ENCODE peak calls at places on chromosomes 5 and 9, in eight cellular contexts. One of them, this sample, is unnamed.

GRCh38 chr9:77598510-77598909 is 49.6 kb downstream of the GNA14 start:
- DNase-seq in HT1080: no peak
- DNase-seq in Right ventricle myocardium inferior: no peak
- DNase-seq in NCI-H1092 treated with DMSO at 0.1 percent for 48 hours: peak; percentile 90
- DNase-seq in activated CD4-positive, alpha-beta T cell treated with anti-CD3 and anti-CD28 coated beads, Interleukin-2, amount 50 U/mL, for 1 hour: no peak
- DNase-seq in stimulated activated CD4-positive, alpha-beta T cell treated with anti-CD3 and anti-CD28 coated beads, Interleukin-2, amount 100 ng/mL, for 48 hours: no peak
- DNase-seq in hepatic stellate cell: no peak
- DNase-seq in spleen: no peak
- DNase-seq in this sample: no peak

GRCh38 chr9:110900451-110900850 is 137.8 kb downstream of the LPAR1 start:
- DNase-seq in HT1080: no peak
- DNase-seq in Right ventricle myocardium inferior: no peak
- DNase-seq in NCI-H1092 treated with DMSO at 0.1 percent for 48 hours: no peak
- DNase-seq in activated CD4-positive, alpha-beta T cell treated with anti-CD3 and anti-CD28 coated beads, Interleukin-2, amount 50 U/mL, for 1 hour: no peak
- DNase-seq in stimulated activated CD4-positive, alpha-beta T cell treated with anti-CD3 and anti-CD28 coated beads, Interleukin-2, amount 100 ng/mL, for 48 hours: no peak
- DNase-seq in hepatic stellate cell: no peak
- DNase-seq in spleen: no peak
- DNase-seq in this sample: no peak

GRCh38 chr5:159877894-159878448 is 38.3 kb upstream of the ADRA1B start:
- DNase-seq in HT1080: no peak
- DNase-seq in Right ventricle myocardium inferior: peak; percentile 66
- DNase-seq in NCI-H1092 treated with DMSO at 0.1 percent for 48 hours: no peak
- DNase-seq in activated CD4-positive, alpha-beta T cell treated with anti-CD3 and anti-CD28 coated beads, Interleukin-2, amount 50 U/mL, for 1 hour: no peak
- DNase-seq in stimulated activated CD4-positive, alpha-beta T cell treated with anti-CD3 and anti-CD28 coated beads, Interleukin-2, amount 100 ng/mL, for 48 hours: no peak
- DNase-seq in hepatic stellate cell: no peak
- DNase-seq in spleen: no peak
- DNase-seq in this sample: no peak

GRCh38 chr9:37911271-37911681 is 7.3 kb upstream of the SLC25A51 start:
- DNase-seq in HT1080: no peak
- DNase-seq in Right ventricle myocardium inferior: no peak
- DNase-seq in NCI-H1092 treated with DMSO at 0.1 percent for 48 hours: no peak
- DNase-seq in activated CD4-positive, alpha-beta T cell treated with anti-CD3 and anti-CD28 coated beads, Interleukin-2, amount 50 U/mL, for 1 hour: no peak
- DNase-seq in stimulated activated CD4-positive, alpha-beta T cell treated with anti-CD3 and anti-CD28 coated beads, Interleukin-2, amount 100 ng/mL, for 48 hours: no peak
- DNase-seq in hepatic stellate cell: no peak
- DNase-seq in spleen: peak; percentile 54
- DNase-seq in this sample: no peak

GRCh38 chr9:125797857-125798399 is 50.8 kb downstream of the PBX3 start:
- DNase-seq in HT1080: no peak
- DNase-seq in Right ventricle myocardium inferior: no peak
- DNase-seq in NCI-H1092 treated with DMSO at 0.1 percent for 48 hours: no peak
- DNase-seq in activated CD4-positive, alpha-beta T cell treated with anti-CD3 and anti-CD28 coated beads, Interleukin-2, amount 50 U/mL, for 1 hour: no peak
- DNase-seq in stimulated activated CD4-positive, alpha-beta T cell treated with anti-CD3 and anti-CD28 coated beads, Interleukin-2, amount 100 ng/mL, for 48 hours: no peak
- DNase-seq in hepatic stellate cell: peak; percentile 5
- DNase-seq in spleen: no peak
- DNase-seq in this sample: no peak

GRCh38 chr9:123460091-123460490 is 104.1 kb downstream of the CRB2 start:
- DNase-seq in HT1080: no peak
- DNase-seq in Right ventricle myocardium inferior: no peak
- DNase-seq in NCI-H1092 treated with DMSO at 0.1 percent for 48 hours: no peak
- DNase-seq in activated CD4-positive, alpha-beta T cell treated with anti-CD3 and anti-CD28 coated beads, Interleukin-2, amount 50 U/mL, for 1 hour: no peak
- DNase-seq in stimulated activated CD4-positive, alpha-beta T cell treated with anti-CD3 and anti-CD28 coated beads, Interleukin-2, amount 100 ng/mL, for 48 hours: no peak
- DNase-seq in hepatic stellate cell: no peak
- DNase-seq in spleen: no peak
- DNase-seq in this sample: no peak

GRCh38 chr5:112548246-112548982 is 129.3 kb upstream of the EPB41L4A start:
- DNase-seq in HT1080: peak; percentile 53
- DNase-seq in Right ventricle myocardium inferior: no peak
- DNase-seq in NCI-H1092 treated with DMSO at 0.1 percent for 48 hours: no peak
- DNase-seq in activated CD4-positive, alpha-beta T cell treated with anti-CD3 and anti-CD28 coated beads, Interleukin-2, amount 50 U/mL, for 1 hour: no peak
- DNase-seq in stimulated activated CD4-positive, alpha-beta T cell treated with anti-CD3 and anti-CD28 coated beads, Interleukin-2, amount 100 ng/mL, for 48 hours: no peak
- DNase-seq in hepatic stellate cell: peak; percentile 34
- DNase-seq in spleen: no peak
- DNase-seq in this sample: no peak

GRCh38 chr9:121780641-121781040 is 129.2 kb downstream of the DAB2IP start:
- DNase-seq in HT1080: no peak
- DNase-seq in Right ventricle myocardium inferior: no peak
- DNase-seq in NCI-H1092 treated with DMSO at 0.1 percent for 48 hours: no peak
- DNase-seq in activated CD4-positive, alpha-beta T cell treated with anti-CD3 and anti-CD28 coated beads, Interleukin-2, amount 50 U/mL, for 1 hour: no peak
- DNase-seq in stimulated activated CD4-positive, alpha-beta T cell treated with anti-CD3 and anti-CD28 coated beads, Interleukin-2, amount 100 ng/mL, for 48 hours: no peak
- DNase-seq in hepatic stellate cell: no peak
- DNase-seq in spleen: no peak
- DNase-seq in this sample: no peak

GRCh38 chr9:106862115-106862945 is 636 bp upstream of the ZNF462 start:
- DNase-seq in HT1080: no peak
- DNase-seq in Right ventricle myocardium inferior: peak; percentile 45
- DNase-seq in NCI-H1092 treated with DMSO at 0.1 percent for 48 hours: peak; percentile 79
- DNase-seq in activated CD4-positive, alpha-beta T cell treated with anti-CD3 and anti-CD28 coated beads, Interleukin-2, amount 50 U/mL, for 1 hour: no peak
- DNase-seq in stimulated activated CD4-positive, alpha-beta T cell treated with anti-CD3 and anti-CD28 coated beads, Interleukin-2, amount 100 ng/mL, for 48 hours: no peak
- DNase-seq in hepatic stellate cell: peak; percentile 50
- DNase-seq in spleen: no peak
- DNase-seq in this sample: no peak

GRCh38 chr9:11871832-11872231 is 821.4 kb upstream of the TYRP1 start:
- DNase-seq in HT1080: peak; percentile 10
- DNase-seq in Right ventricle myocardium inferior: no peak
- DNase-seq in NCI-H1092 treated with DMSO at 0.1 percent for 48 hours: peak; percentile 75
- DNase-seq in activated CD4-positive, alpha-beta T cell treated with anti-CD3 and anti-CD28 coated beads, Interleukin-2, amount 50 U/mL, for 1 hour: no peak
- DNase-seq in stimulated activated CD4-positive, alpha-beta T cell treated with anti-CD3 and anti-CD28 coated beads, Interleukin-2, amount 100 ng/mL, for 48 hours: no peak
- DNase-seq in hepatic stellate cell: no peak
- DNase-seq in spleen: no peak
- DNase-seq in this sample: no peak

GRCh38 chr5:108451269-108451668 is 69.4 kb upstream of the FBXL17 start:
- DNase-seq in HT1080: no peak
- DNase-seq in Right ventricle myocardium inferior: no peak
- DNase-seq in NCI-H1092 treated with DMSO at 0.1 percent for 48 hours: no peak
- DNase-seq in activated CD4-positive, alpha-beta T cell treated with anti-CD3 and anti-CD28 coated beads, Interleukin-2, amount 50 U/mL, for 1 hour: no peak
- DNase-seq in stimulated activated CD4-positive, alpha-beta T cell treated with anti-CD3 and anti-CD28 coated beads, Interleukin-2, amount 100 ng/mL, for 48 hours: no peak
- DNase-seq in hepatic stellate cell: no peak
- DNase-seq in spleen: no peak
- DNase-seq in this sample: no peak

GRCh38 chr5:126052791-126053190 is 370.4 kb upstream of the GRAMD2B start:
- DNase-seq in HT1080: no peak
- DNase-seq in Right ventricle myocardium inferior: no peak
- DNase-seq in NCI-H1092 treated with DMSO at 0.1 percent for 48 hours: no peak
- DNase-seq in activated CD4-positive, alpha-beta T cell treated with anti-CD3 and anti-CD28 coated beads, Interleukin-2, amount 50 U/mL, for 1 hour: no peak
- DNase-seq in stimulated activated CD4-positive, alpha-beta T cell treated with anti-CD3 and anti-CD28 coated beads, Interleukin-2, amount 100 ng/mL, for 48 hours: no peak
- DNase-seq in hepatic stellate cell: no peak
- DNase-seq in spleen: no peak
- DNase-seq in this sample: no peak

GRCh38 chr9:89919171-89919681 is 314.4 kb downstream of the GADD45G start:
- DNase-seq in HT1080: no peak
- DNase-seq in Right ventricle myocardium inferior: no peak
- DNase-seq in NCI-H1092 treated with DMSO at 0.1 percent for 48 hours: peak; percentile 47
- DNase-seq in activated CD4-positive, alpha-beta T cell treated with anti-CD3 and anti-CD28 coated beads, Interleukin-2, amount 50 U/mL, for 1 hour: peak; percentile 8
- DNase-seq in stimulated activated CD4-positive, alpha-beta T cell treated with anti-CD3 and anti-CD28 coated beads, Interleukin-2, amount 100 ng/mL, for 48 hours: peak; percentile 12
- DNase-seq in hepatic stellate cell: no peak
- DNase-seq in spleen: no peak
- DNase-seq in this sample: peak; percentile 89

GRCh38 chr5:36606437-36607113 is at the start of gene SLC1A3:
- DNase-seq in HT1080: peak; percentile 83
- DNase-seq in Right ventricle myocardium inferior: no peak
- DNase-seq in NCI-H1092 treated with DMSO at 0.1 percent for 48 hours: no peak
- DNase-seq in activated CD4-positive, alpha-beta T cell treated with anti-CD3 and anti-CD28 coated beads, Interleukin-2, amount 50 U/mL, for 1 hour: no peak
- DNase-seq in stimulated activated CD4-positive, alpha-beta T cell treated with anti-CD3 and anti-CD28 coated beads, Interleukin-2, amount 100 ng/mL, for 48 hours: peak; percentile 32
- DNase-seq in hepatic stellate cell: peak; percentile 27
- DNase-seq in spleen: peak; percentile 80
- DNase-seq in this sample: no peak

GRCh38 chr5:10138385-10139057 is 111.2 kb downstream of the ATPSCKMT start:
- DNase-seq in HT1080: no peak
- DNase-seq in Right ventricle myocardium inferior: no peak
- DNase-seq in NCI-H1092 treated with DMSO at 0.1 percent for 48 hours: no peak
- DNase-seq in activated CD4-positive, alpha-beta T cell treated with anti-CD3 and anti-CD28 coated beads, Interleukin-2, amount 50 U/mL, for 1 hour: no peak
- DNase-seq in stimulated activated CD4-positive, alpha-beta T cell treated with anti-CD3 and anti-CD28 coated beads, Interleukin-2, amount 100 ng/mL, for 48 hours: no peak
- DNase-seq in hepatic stellate cell: peak; percentile 24
- DNase-seq in spleen: no peak
- DNase-seq in this sample: no peak

GRCh38 chr5:168433982-168434381 is 52.3 kb upstream of the RARS1 start:
- DNase-seq in HT1080: no peak
- DNase-seq in Right ventricle myocardium inferior: no peak
- DNase-seq in NCI-H1092 treated with DMSO at 0.1 percent for 48 hours: no peak
- DNase-seq in activated CD4-positive, alpha-beta T cell treated with anti-CD3 and anti-CD28 coated beads, Interleukin-2, amount 50 U/mL, for 1 hour: no peak
- DNase-seq in stimulated activated CD4-positive, alpha-beta T cell treated with anti-CD3 and anti-CD28 coated beads, Interleukin-2, amount 100 ng/mL, for 48 hours: no peak
- DNase-seq in hepatic stellate cell: peak; percentile 29
- DNase-seq in spleen: no peak
- DNase-seq in this sample: no peak

GRCh38 chr9:116753389-116753788 is 66.3 kb downstream of the TRIM32 start:
- DNase-seq in HT1080: no peak
- DNase-seq in Right ventricle myocardium inferior: no peak
- DNase-seq in NCI-H1092 treated with DMSO at 0.1 percent for 48 hours: no peak
- DNase-seq in activated CD4-positive, alpha-beta T cell treated with anti-CD3 and anti-CD28 coated beads, Interleukin-2, amount 50 U/mL, for 1 hour: no peak
- DNase-seq in stimulated activated CD4-positive, alpha-beta T cell treated with anti-CD3 and anti-CD28 coated beads, Interleukin-2, amount 100 ng/mL, for 48 hours: no peak
- DNase-seq in hepatic stellate cell: no peak
- DNase-seq in spleen: no peak
- DNase-seq in this sample: no peak

GRCh38 chr5:144394036-144394435 is 223.4 kb downstream of the KCTD16 start:
- DNase-seq in HT1080: no peak
- DNase-seq in Right ventricle myocardium inferior: no peak
- DNase-seq in NCI-H1092 treated with DMSO at 0.1 percent for 48 hours: no peak
- DNase-seq in activated CD4-positive, alpha-beta T cell treated with anti-CD3 and anti-CD28 coated beads, Interleukin-2, amount 50 U/mL, for 1 hour: no peak
- DNase-seq in stimulated activated CD4-positive, alpha-beta T cell treated with anti-CD3 and anti-CD28 coated beads, Interleukin-2, amount 100 ng/mL, for 48 hours: no peak
- DNase-seq in hepatic stellate cell: no peak
- DNase-seq in spleen: no peak
- DNase-seq in this sample: no peak

GRCh38 chr9:13904746-13905145 is 409.2 kb downstream of the NFIB start:
- DNase-seq in HT1080: no peak
- DNase-seq in Right ventricle myocardium inferior: no peak
- DNase-seq in NCI-H1092 treated with DMSO at 0.1 percent for 48 hours: no peak
- DNase-seq in activated CD4-positive, alpha-beta T cell treated with anti-CD3 and anti-CD28 coated beads, Interleukin-2, amount 50 U/mL, for 1 hour: no peak
- DNase-seq in stimulated activated CD4-positive, alpha-beta T cell treated with anti-CD3 and anti-CD28 coated beads, Interleukin-2, amount 100 ng/mL, for 48 hours: no peak
- DNase-seq in hepatic stellate cell: no peak
- DNase-seq in spleen: no peak
- DNase-seq in this sample: no peak

GRCh38 chr5:157025093-157025698 is 33.7 kb downstream of the HAVCR1 start:
- DNase-seq in HT1080: no peak
- DNase-seq in Right ventricle myocardium inferior: no peak
- DNase-seq in NCI-H1092 treated with DMSO at 0.1 percent for 48 hours: no peak
- DNase-seq in activated CD4-positive, alpha-beta T cell treated with anti-CD3 and anti-CD28 coated beads, Interleukin-2, amount 50 U/mL, for 1 hour: peak; percentile 2
- DNase-seq in stimulated activated CD4-positive, alpha-beta T cell treated with anti-CD3 and anti-CD28 coated beads, Interleukin-2, amount 100 ng/mL, for 48 hours: peak; percentile 50
- DNase-seq in hepatic stellate cell: no peak
- DNase-seq in spleen: no peak
- DNase-seq in this sample: no peak

GRCh38 chr9:13113201-13113600 is 166.3 kb downstream of the MPDZ start:
- DNase-seq in HT1080: peak; percentile 49
- DNase-seq in Right ventricle myocardium inferior: no peak
- DNase-seq in NCI-H1092 treated with DMSO at 0.1 percent for 48 hours: no peak
- DNase-seq in activated CD4-positive, alpha-beta T cell treated with anti-CD3 and anti-CD28 coated beads, Interleukin-2, amount 50 U/mL, for 1 hour: no peak
- DNase-seq in stimulated activated CD4-positive, alpha-beta T cell treated with anti-CD3 and anti-CD28 coated beads, Interleukin-2, amount 100 ng/mL, for 48 hours: no peak
- DNase-seq in hepatic stellate cell: peak; percentile 13
- DNase-seq in spleen: no peak
- DNase-seq in this sample: no peak

GRCh38 chr9:135336722-135337490 is 142.7 kb upstream of the PPP1R26 start:
- DNase-seq in HT1080: no peak
- DNase-seq in Right ventricle myocardium inferior: no peak
- DNase-seq in NCI-H1092 treated with DMSO at 0.1 percent for 48 hours: no peak
- DNase-seq in activated CD4-positive, alpha-beta T cell treated with anti-CD3 and anti-CD28 coated beads, Interleukin-2, amount 50 U/mL, for 1 hour: no peak
- DNase-seq in stimulated activated CD4-positive, alpha-beta T cell treated with anti-CD3 and anti-CD28 coated beads, Interleukin-2, amount 100 ng/mL, for 48 hours: no peak
- DNase-seq in hepatic stellate cell: no peak
- DNase-seq in spleen: peak; percentile 46
- DNase-seq in this sample: no peak

GRCh38 chr5:1772634-1773033 is 27.0 kb downstream of the MRPL36 start:
- DNase-seq in HT1080: peak; percentile 60
- DNase-seq in Right ventricle myocardium inferior: no peak
- DNase-seq in NCI-H1092 treated with DMSO at 0.1 percent for 48 hours: no peak
- DNase-seq in activated CD4-positive, alpha-beta T cell treated with anti-CD3 and anti-CD28 coated beads, Interleukin-2, amount 50 U/mL, for 1 hour: no peak
- DNase-seq in stimulated activated CD4-positive, alpha-beta T cell treated with anti-CD3 and anti-CD28 coated beads, Interleukin-2, amount 100 ng/mL, for 48 hours: no peak
- DNase-seq in hepatic stellate cell: peak; percentile 77
- DNase-seq in spleen: no peak
- DNase-seq in this sample: peak; percentile 42

GRCh38 chr5:89069591-89069990 is 186.6 kb upstream of the MEF2C start:
- DNase-seq in HT1080: no peak
- DNase-seq in Right ventricle myocardium inferior: no peak
- DNase-seq in NCI-H1092 treated with DMSO at 0.1 percent for 48 hours: no peak
- DNase-seq in activated CD4-positive, alpha-beta T cell treated with anti-CD3 and anti-CD28 coated beads, Interleukin-2, amount 50 U/mL, for 1 hour: no peak
- DNase-seq in stimulated activated CD4-positive, alpha-beta T cell treated with anti-CD3 and anti-CD28 coated beads, Interleukin-2, amount 100 ng/mL, for 48 hours: no peak
- DNase-seq in hepatic stellate cell: no peak
- DNase-seq in spleen: no peak
- DNase-seq in this sample: no peak

GRCh38 chr5:153542536-153542935 is 52.1 kb downstream of the GRIA1 start:
- DNase-seq in HT1080: peak; percentile 77
- DNase-seq in Right ventricle myocardium inferior: no peak
- DNase-seq in NCI-H1092 treated with DMSO at 0.1 percent for 48 hours: no peak
- DNase-seq in activated CD4-positive, alpha-beta T cell treated with anti-CD3 and anti-CD28 coated beads, Interleukin-2, amount 50 U/mL, for 1 hour: no peak
- DNase-seq in stimulated activated CD4-positive, alpha-beta T cell treated with anti-CD3 and anti-CD28 coated beads, Interleukin-2, amount 100 ng/mL, for 48 hours: no peak
- DNase-seq in hepatic stellate cell: no peak
- DNase-seq in spleen: no peak
- DNase-seq in this sample: no peak

GRCh38 chr5:148585988-148586387 is 68.3 kb downstream of the HTR4 start:
- DNase-seq in HT1080: no peak
- DNase-seq in Right ventricle myocardium inferior: no peak
- DNase-seq in NCI-H1092 treated with DMSO at 0.1 percent for 48 hours: no peak
- DNase-seq in activated CD4-positive, alpha-beta T cell treated with anti-CD3 and anti-CD28 coated beads, Interleukin-2, amount 50 U/mL, for 1 hour: no peak
- DNase-seq in stimulated activated CD4-positive, alpha-beta T cell treated with anti-CD3 and anti-CD28 coated beads, Interleukin-2, amount 100 ng/mL, for 48 hours: no peak
- DNase-seq in hepatic stellate cell: no peak
- DNase-seq in spleen: no peak
- DNase-seq in this sample: no peak

GRCh38 chr5:647727-648126 is 35.6 kb downstream of the CEP72 start:
- DNase-seq in HT1080: no peak
- DNase-seq in Right ventricle myocardium inferior: no peak
- DNase-seq in NCI-H1092 treated with DMSO at 0.1 percent for 48 hours: no peak
- DNase-seq in activated CD4-positive, alpha-beta T cell treated with anti-CD3 and anti-CD28 coated beads, Interleukin-2, amount 50 U/mL, for 1 hour: no peak
- DNase-seq in stimulated activated CD4-positive, alpha-beta T cell treated with anti-CD3 and anti-CD28 coated beads, Interleukin-2, amount 100 ng/mL, for 48 hours: no peak
- DNase-seq in hepatic stellate cell: no peak
- DNase-seq in spleen: peak; percentile 28
- DNase-seq in this sample: no peak

GRCh38 chr9:92654481-92655301 is 15.2 kb downstream of the IPPK start:
- DNase-seq in HT1080: no peak
- DNase-seq in Right ventricle myocardium inferior: no peak
- DNase-seq in NCI-H1092 treated with DMSO at 0.1 percent for 48 hours: no peak
- DNase-seq in activated CD4-positive, alpha-beta T cell treated with anti-CD3 and anti-CD28 coated beads, Interleukin-2, amount 50 U/mL, for 1 hour: no peak
- DNase-seq in stimulated activated CD4-positive, alpha-beta T cell treated with anti-CD3 and anti-CD28 coated beads, Interleukin-2, amount 100 ng/mL, for 48 hours: no peak
- DNase-seq in hepatic stellate cell: no peak
- DNase-seq in spleen: peak; percentile 73
- DNase-seq in this sample: no peak

GRCh38 chr9:122131401-122131921 is 28.1 kb downstream of the NDUFA8 start:
- DNase-seq in HT1080: no peak
- DNase-seq in Right ventricle myocardium inferior: peak; percentile 57
- DNase-seq in NCI-H1092 treated with DMSO at 0.1 percent for 48 hours: no peak
- DNase-seq in activated CD4-positive, alpha-beta T cell treated with anti-CD3 and anti-CD28 coated beads, Interleukin-2, amount 50 U/mL, for 1 hour: no peak
- DNase-seq in stimulated activated CD4-positive, alpha-beta T cell treated with anti-CD3 and anti-CD28 coated beads, Interleukin-2, amount 100 ng/mL, for 48 hours: no peak
- DNase-seq in hepatic stellate cell: no peak
- DNase-seq in spleen: no peak
- DNase-seq in this sample: no peak

GRCh38 chr5:2874099-2874498 is 122.6 kb upstream of the IRX2 start:
- DNase-seq in HT1080: no peak
- DNase-seq in Right ventricle myocardium inferior: no peak
- DNase-seq in NCI-H1092 treated with DMSO at 0.1 percent for 48 hours: no peak
- DNase-seq in activated CD4-positive, alpha-beta T cell treated with anti-CD3 and anti-CD28 coated beads, Interleukin-2, amount 50 U/mL, for 1 hour: no peak
- DNase-seq in stimulated activated CD4-positive, alpha-beta T cell treated with anti-CD3 and anti-CD28 coated beads, Interleukin-2, amount 100 ng/mL, for 48 hours: no peak
- DNase-seq in hepatic stellate cell: no peak
- DNase-seq in spleen: peak; percentile 40
- DNase-seq in this sample: no peak

GRCh38 chr5:57441557-57441956 is 41.1 kb downstream of the ACTBL2 start:
- DNase-seq in HT1080: peak; percentile 95
- DNase-seq in Right ventricle myocardium inferior: no peak
- DNase-seq in NCI-H1092 treated with DMSO at 0.1 percent for 48 hours: no peak
- DNase-seq in activated CD4-positive, alpha-beta T cell treated with anti-CD3 and anti-CD28 coated beads, Interleukin-2, amount 50 U/mL, for 1 hour: no peak
- DNase-seq in stimulated activated CD4-positive, alpha-beta T cell treated with anti-CD3 and anti-CD28 coated beads, Interleukin-2, amount 100 ng/mL, for 48 hours: no peak
- DNase-seq in hepatic stellate cell: peak; percentile 78
- DNase-seq in spleen: no peak
- DNase-seq in this sample: no peak

GRCh38 chr5:119470851-119471451 is 18.7 kb downstream of the HSD17B4 start:
- DNase-seq in HT1080: peak; percentile 10
- DNase-seq in Right ventricle myocardium inferior: no peak
- DNase-seq in NCI-H1092 treated with DMSO at 0.1 percent for 48 hours: no peak
- DNase-seq in activated CD4-positive, alpha-beta T cell treated with anti-CD3 and anti-CD28 coated beads, Interleukin-2, amount 50 U/mL, for 1 hour: no peak
- DNase-seq in stimulated activated CD4-positive, alpha-beta T cell treated with anti-CD3 and anti-CD28 coated beads, Interleukin-2, amount 100 ng/mL, for 48 hours: no peak
- DNase-seq in hepatic stellate cell: no peak
- DNase-seq in spleen: no peak
- DNase-seq in this sample: no peak

GRCh38 chr9:114946013-114946412 is 15.6 kb upstream of the TNFSF8 start:
- DNase-seq in HT1080: no peak
- DNase-seq in Right ventricle myocardium inferior: no peak
- DNase-seq in NCI-H1092 treated with DMSO at 0.1 percent for 48 hours: no peak
- DNase-seq in activated CD4-positive, alpha-beta T cell treated with anti-CD3 and anti-CD28 coated beads, Interleukin-2, amount 50 U/mL, for 1 hour: no peak
- DNase-seq in stimulated activated CD4-positive, alpha-beta T cell treated with anti-CD3 and anti-CD28 coated beads, Interleukin-2, amount 100 ng/mL, for 48 hours: no peak
- DNase-seq in hepatic stellate cell: no peak
- DNase-seq in spleen: no peak
- DNase-seq in this sample: no peak

GRCh38 chr5:11607944-11608343 is 296.3 kb downstream of the CTNND2 start:
- DNase-seq in HT1080: no peak
- DNase-seq in Right ventricle myocardium inferior: no peak
- DNase-seq in NCI-H1092 treated with DMSO at 0.1 percent for 48 hours: no peak
- DNase-seq in activated CD4-positive, alpha-beta T cell treated with anti-CD3 and anti-CD28 coated beads, Interleukin-2, amount 50 U/mL, for 1 hour: no peak
- DNase-seq in stimulated activated CD4-positive, alpha-beta T cell treated with anti-CD3 and anti-CD28 coated beads, Interleukin-2, amount 100 ng/mL, for 48 hours: no peak
- DNase-seq in hepatic stellate cell: no peak
- DNase-seq in spleen: no peak
- DNase-seq in this sample: no peak

This sample was measured in SHP77.